ENCODE peak calls at places on chromosomes 3 and 15, in five cellular contexts. W is ovary, E is H4, R is Daoy, Q is NCI-H1105. B is an unnamed sample.

GRCh38 chr3:99882436-99883137 is 64.9 kb downstream of the CMSS1 start:
- DNase-seq in R (no peak), W (no peak), E (no peak), Q (no peak), B (no peak)

GRCh38 chr3:101720851-101721649 is 3.4 kb upstream of the CEP97 start:
- DNase-seq in Q (no peak), W (no peak), R (no peak), E (no peak), B (peak; percentile 50)

GRCh38 chr3:13866406-13866965 is 13.4 kb downstream of the WNT7A start:
- DNase-seq in W (no peak), E (peak; percentile 23), Q (no peak), R (peak; percentile 67), B (no peak)

GRCh38 chr3:172110127-172110779 is 70.9 kb downstream of the FNDC3B start:
- DNase-seq in W (no peak), Q (no peak), E (no peak), R (no peak), B (no peak)

GRCh38 chr3:161423911-161424522 is 52.7 kb upstream of the SPTSSB start:
- DNase-seq in W (no peak), E (peak; percentile 30), R (peak; percentile 19), Q (peak; percentile 46), B (peak; percentile 63)

GRCh38 chr3:33941804-33942203 is 143.4 kb downstream of the PDCD6IP start:
- DNase-seq in R (no peak), W (no peak), Q (no peak), E (no peak), B (no peak)

GRCh38 chr3:114899186-114899931 is 247.7 kb downstream of the ZBTB20 start:
- DNase-seq in E (no peak), R (no peak), W (no peak), Q (peak; percentile 93), B (no peak)

GRCh38 chr3:153903430-153903829 is 217.8 kb upstream of the ARHGEF26 start:
- DNase-seq in E (no peak), W (no peak), R (no peak), Q (no peak), B (no peak)

GRCh38 chr3:124985358-124985757 is 50.8 kb upstream of the MUC13 start:
- DNase-seq in E (peak; percentile 77), W (no peak), Q (no peak), R (peak; percentile 80), B (no peak)

GRCh38 chr3:150469931-150470740 is 62.0 kb downstream of the TSC22D2 start:
- DNase-seq in E (peak; percentile 19), W (no peak), Q (no peak), R (peak; percentile 72), B (no peak)

GRCh38 chr3:114365268-114365667 is 71.4 kb downstream of the TIGIT start:
- DNase-seq in W (no peak), E (no peak), R (no peak), Q (no peak), B (no peak)

GRCh38 chr3:123287051-123287961 is 85.6 kb downstream of the SEC22A start:
- DNase-seq in Q (no peak), E (no peak), W (no peak), R (no peak), B (no peak)

GRCh38 chr3:10194328-10195071 is 29.8 kb downstream of the IRAK2 start:
- DNase-seq in E (no peak), R (no peak), Q (no peak), W (no peak), B (no peak)

GRCh38 chr3:30135190-30135589 is 471.2 kb upstream of the TGFBR2 start:
- DNase-seq in E (peak; percentile 5), W (no peak), R (no peak), Q (no peak), B (no peak)

GRCh38 chr3:1404270-1404669 is 311.4 kb downstream of the CNTN6 start:
- DNase-seq in Q (no peak), W (no peak), R (no peak), E (peak; percentile 5), B (no peak)

GRCh38 chr3:119323401-119324107 is 29.4 kb downstream of the ARHGAP31 start:
- DNase-seq in E (no peak), W (no peak), Q (peak; percentile 45), R (no peak), B (no peak)

GRCh38 chr3:151770941-151771340 is 37.2 kb downstream of the AADACL2 start:
- DNase-seq in R (peak; percentile 12), Q (no peak), E (peak; percentile 51), W (peak; percentile 72), B (peak; percentile 78)

GRCh38 chr3:150177673-150178378 is 207.1 kb upstream of the PFN2 start:
- DNase-seq in Q (no peak), R (peak; percentile 44), W (no peak), E (no peak), B (peak; percentile 39)

GRCh38 chr3:72574144-72574543 is 274.1 kb downstream of the SHQ1 start:
- DNase-seq in R (no peak), E (no peak), W (no peak), Q (no peak), B (no peak)

GRCh38 chr3:38334656-38335055 is 11.9 kb upstream of the XYLB start:
- DNase-seq in E (peak; percentile 40), Q (no peak), R (no peak), W (no peak), B (no peak)

GRCh38 chr3:188978772-188979171 is 193.0 kb upstream of the TPRG1 start:
- DNase-seq in W (peak; percentile 75), E (peak; percentile 26), Q (peak; percentile 57), R (peak; percentile 50), B (peak; percentile 27)

GRCh38 chr3:112649478-112649735 is 8.5 kb upstream of the CCDC80 start:
- DNase-seq in E (no peak), Q (no peak), W (no peak), R (peak; percentile 77), B (no peak)

GRCh38 chr15:78810377-78811123 is 714 bp downstream of the ADAMTS7 start:
- DNase-seq in W (peak; percentile 82), R (peak; percentile 41), Q (peak; percentile 9), E (no peak), B (no peak)

GRCh38 chr15:40450047-40450446 is 9.3 kb downstream of the BAHD1 start:
- DNase-seq in W (no peak), R (no peak), E (no peak), Q (no peak), B (no peak)

GRCh38 chr3:115330406-115330805 is 183.3 kb upstream of the ZBTB20 start:
- DNase-seq in Q (no peak), W (no peak), E (no peak), R (peak; percentile 78), B (peak; percentile 61)

GRCh38 chr15:101276501-101277037 is 716 bp downstream of the SELENOS start:
- DNase-seq in Q (no peak), R (peak; percentile 29), E (no peak), W (no peak), B (no peak)

GRCh38 chr3:51675201-51675611 is 4.2 kb downstream of the TEX264 start:
- DNase-seq in R (peak; percentile 28), Q (no peak), E (no peak), W (no peak), B (no peak)

GRCh38 chr15:98727115-98728040 is 79.0 kb downstream of the IGF1R start:
- DNase-seq in E (peak; percentile 91), W (peak; percentile 85), R (peak; percentile 97), Q (no peak), B (peak; percentile 91)

B was measured in COLO829.